ENCODE peak calls at places on chromosomes 4 and X, in four cellular contexts. U, X, A and V are unnamed samples.

GRCh38 chr4:17490575-17491059 is 21.3 kb downstream of the QDPR start:
- DNase-seq in A (peak; percentile 92), U (no peak), X (no peak), V (peak; percentile 93)

GRCh38 chr4:140293979-140294378 is 79.5 kb upstream of the SCOC start:
- DNase-seq in U (no peak), A (no peak), X (no peak), V (no peak)

GRCh38 chrX:136764206-136764605 is 16.5 kb downstream of the ARHGEF6 start:
- DNase-seq in U (no peak), A (no peak), X (no peak), V (no peak)

GRCh38 chrX:38116706-38117105 is 104.0 kb downstream of the SRPX start:
- DNase-seq in U (no peak), A (no peak), X (no peak), V (no peak)

GRCh38 chr4:177484613-177485021 is 42.4 kb upstream of the AGA start:
- DNase-seq in X (peak; percentile 97), U (peak; percentile 40), A (no peak), V (no peak)

GRCh38 chr4:997375-998071 is 4.3 kb upstream of the SLC26A1 start:
- DNase-seq in U (no peak), A (no peak), X (no peak), V (no peak)

GRCh38 chr4:158168606-158169005 is 4.2 kb downstream of the GASK1B start:
- DNase-seq in X (no peak), U (no peak), A (no peak), V (no peak)

GRCh38 chr4:102869569-102870227 is 906 bp downstream of the CISD2 start:
- DNase-seq in X (peak; percentile 2), U (no peak), A (no peak), V (no peak)

GRCh38 chrX:32448320-32448719 is 763.0 kb downstream of the DMD start:
- DNase-seq in U (no peak), X (no peak), A (no peak), V (no peak)

GRCh38 chrX:101595739-101596419 is 21.9 kb downstream of the ARMCX6 start:
- DNase-seq in U (peak; percentile 40), X (peak; percentile 75), A (no peak), V (no peak)

GRCh38 chr4:73617256-73617655 is 3.0 kb downstream of the RASSF6 start:
- DNase-seq in A (no peak), U (no peak), X (no peak), V (no peak)

GRCh38 chrX:35499071-35499862 is 298.9 kb upstream of the MAGEB16 start:
- DNase-seq in U (no peak), X (no peak), A (no peak), V (no peak)

GRCh38 chr4:119781044-119781443 is 152.4 kb upstream of the PDE5A start:
- DNase-seq in A (no peak), X (no peak), U (no peak), V (no peak)

GRCh38 chr4:15753786-15754185 is 24.3 kb upstream of the CD38 start:
- DNase-seq in U (peak; percentile 65), A (peak; percentile 52), X (peak; percentile 6), V (peak; percentile 66)

GRCh38 chrX:139815771-139816170 is 107.8 kb upstream of the MCF2 start:
- DNase-seq in A (no peak), X (no peak), U (no peak), V (no peak)

GRCh38 chr4:95107635-95108034 is 349.9 kb downstream of the BMPR1B start:
- DNase-seq in A (no peak), X (peak; percentile 64), U (peak; percentile 43), V (no peak)

GRCh38 chrX:54920610-54921426 is at the start of gene TRO:
- DNase-seq in U (no peak), X (peak; percentile 10), A (no peak), V (no peak)